ENCODE peak calls at places on chromosomes 13 and 19, in seven cellular contexts. A, M, Y, N, P, L and T are unnamed samples.

GRCh38 chr13:37011002-37011401 is 10.4 kb downstream of the EXOSC8 start:
- DNase-seq in A (no peak), M (no peak), Y (no peak), N (no peak), P (no peak), L (no peak), T (no peak)

GRCh38 chr13:40026741-40027140 is 371.3 kb downstream of the COG6 start:
- DNase-seq in A (no peak), M (no peak), Y (no peak), N (no peak), P (no peak), L (no peak), T (no peak)

GRCh38 chr19:6092329-6093286 is 17.7 kb downstream of the RFX2 start:
- DNase-seq in A (no peak), M (peak), Y (peak), N (peak), P (no peak), L (peak), T (peak)

GRCh38 chr13:33204130-33204927 is 81.2 kb downstream of the STARD13 start:
- DNase-seq in A (no peak), M (peak), Y (peak), N (peak), P (no peak), L (no peak), T (peak)

GRCh38 chr19:58154287-58154678 is 3.7 kb upstream of the ZNF329 start:
- DNase-seq in A (no peak), M (peak), Y (peak), N (no peak), P (no peak), L (peak), T (peak)

GRCh38 chr13:41122838-41123237 is 9.8 kb downstream of the KBTBD6 start:
- DNase-seq in A (no peak), M (no peak), Y (no peak), N (no peak), P (no peak), L (no peak), T (no peak)

GRCh38 chr13:45142440-45143345 is 22.4 kb downstream of the GTF2F2 start:
- DNase-seq in A (no peak), M (no peak), Y (no peak), N (no peak), P (no peak), L (no peak), T (no peak)

GRCh38 chr19:17681505-17682125 is 6.5 kb downstream of the UNC13A start:
- DNase-seq in A (no peak), M (peak), Y (peak), N (no peak), P (peak), L (no peak), T (no peak)

GRCh38 chr19:1406496-1406817 is 929 bp upstream of the DAZAP1 start:
- DNase-seq in A (no peak), M (no peak), Y (no peak), N (no peak), P (no peak), L (no peak), T (no peak)

GRCh38 chr19:46491975-46492682 is 3.5 kb downstream of the PNMA8B start:
- DNase-seq in A (no peak), M (no peak), Y (no peak), N (no peak), P (no peak), L (no peak), T (no peak)

GRCh38 chr13:95707442-95708389 is 30.8 kb downstream of the DNAJC3 start:
- DNase-seq in A (no peak), M (no peak), Y (no peak), N (no peak), P (no peak), L (no peak), T (no peak)
- TF ChIP-seq CTCF in A (no peak), M (no peak), Y (no peak), N (no peak), P (no peak), L (no peak), T (no peak)

GRCh38 chr13:20518652-20519051 is 7.0 kb downstream of the CRYL1 start:
- DNase-seq in A (no peak), M (no peak), Y (no peak), N (no peak), P (no peak), L (no peak), T (no peak)
- H3K27ac ChIP-seq in A (no peak), M (no peak), Y (peak), N (no peak), P (no peak), L (no peak), T (no peak)

GRCh38 chr19:10269333-10270179 is 1.4 kb upstream of the ICAM1 start:
- DNase-seq in A (peak), M (peak), Y (peak), N (peak), P (peak), L (peak), T (peak)

GRCh38 chr19:10270616-10271394 is at the start of gene ICAM1:
- DNase-seq in A (no peak), M (peak), Y (peak), N (peak), P (peak), L (peak), T (peak)

GRCh38 chr19:10274589-10274988 is 3.7 kb downstream of the ICAM1 start:
- DNase-seq in A (no peak), M (no peak), Y (no peak), N (no peak), P (no peak), L (no peak), T (no peak)

GRCh38 chr19:10270180-10270615 is 722 bp upstream of the ICAM1 start:
- DNase-seq in A (no peak), M (peak), Y (peak), N (peak), P (no peak), L (no peak), T (peak)

DNA sequence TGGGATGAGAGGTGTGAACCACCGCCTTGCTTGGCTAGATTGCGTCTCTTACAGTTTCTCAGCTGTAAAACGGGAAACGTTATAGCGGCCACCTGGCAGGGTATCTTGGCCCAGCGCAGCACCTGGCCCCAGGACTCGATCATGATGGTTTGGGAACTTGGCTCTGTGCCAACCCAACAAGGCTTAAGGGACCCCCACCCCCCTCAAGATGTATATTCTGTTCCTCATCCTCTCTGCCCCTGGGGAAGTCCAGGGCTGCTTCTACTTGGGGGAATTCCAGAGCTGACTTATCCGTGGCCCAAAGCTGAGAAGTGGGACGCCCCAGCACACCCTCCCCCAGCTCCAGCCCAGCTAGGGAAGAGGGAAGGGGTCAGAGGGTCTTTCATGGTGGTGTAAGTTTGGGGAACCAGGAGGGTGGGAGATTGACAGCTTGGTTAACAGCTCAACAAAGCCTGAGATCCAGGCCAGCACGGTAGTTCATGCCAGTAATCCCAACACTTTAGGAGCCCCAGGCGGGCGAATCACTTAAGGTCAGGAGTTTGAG is 695 bp downstream of the ICAM1 start:
- DNase-seq in A (no peak), M (no peak), Y (no peak), N (no peak), P (peak), L (no peak), T (peak)
- TF ChIP-seq CTCF in A (no peak), M (no peak), Y (no peak), N (no peak), P (no peak), L (no peak), T (no peak)

GRCh38 chr19:40380199-40381037 is 9.6 kb downstream of the HIPK4 start:
- DNase-seq in A (no peak), M (no peak), Y (no peak), N (no peak), P (no peak), L (no peak), T (no peak)
- H3K27ac ChIP-seq in A (no peak), M (no peak), Y (no peak), N (no peak), P (no peak), L (no peak), T (no peak)